ENCODE peak calls at places on chromosomes 3 and 15, in six cellular contexts. One of them, this sample, is unnamed.

GRCh38 chr3:50150863-50151686 is 4.0 kb upstream of the SEMA3F start:
- DNase-seq in activated CD8-positive, alpha-beta memory T cell treated with anti-CD3 and anti-CD28 coated beads for 48 hours: no peak
- DNase-seq in mesenchymal stem cell: no peak
- DNase-seq in breast epithelium: peak
- DNase-seq in tibial artery: no peak
- DNase-seq in cardiac fibroblast: no peak
- DNase-seq in this sample: no peak

GRCh38 chr3:66442254-66443249 is 58.3 kb downstream of the LRIG1 start:
- DNase-seq in activated CD8-positive, alpha-beta memory T cell treated with anti-CD3 and anti-CD28 coated beads for 48 hours: no peak
- DNase-seq in mesenchymal stem cell: peak
- DNase-seq in breast epithelium: no peak
- DNase-seq in tibial artery: peak
- DNase-seq in cardiac fibroblast: peak
- DNase-seq in this sample: no peak

GRCh38 chr3:115819785-115820384 is 196.6 kb downstream of the GAP43 start:
- DNase-seq in activated CD8-positive, alpha-beta memory T cell treated with anti-CD3 and anti-CD28 coated beads for 48 hours: no peak
- DNase-seq in mesenchymal stem cell: peak
- DNase-seq in breast epithelium: peak
- DNase-seq in tibial artery: peak
- DNase-seq in cardiac fibroblast: peak
- DNase-seq in this sample: peak

GRCh38 chr3:101066776-101067175 is 73.6 kb upstream of the ABI3BP start:
- DNase-seq in activated CD8-positive, alpha-beta memory T cell treated with anti-CD3 and anti-CD28 coated beads for 48 hours: no peak
- DNase-seq in mesenchymal stem cell: peak
- DNase-seq in breast epithelium: no peak
- DNase-seq in tibial artery: no peak
- DNase-seq in cardiac fibroblast: peak
- DNase-seq in this sample: no peak

GRCh38 chr15:69909719-69910444 is 187.8 kb downstream of the TLE3 start:
- DNase-seq in activated CD8-positive, alpha-beta memory T cell treated with anti-CD3 and anti-CD28 coated beads for 48 hours: no peak
- DNase-seq in mesenchymal stem cell: no peak
- DNase-seq in breast epithelium: no peak
- DNase-seq in tibial artery: peak
- DNase-seq in cardiac fibroblast: no peak
- DNase-seq in this sample: no peak

GRCh38 chr3:29950232-29950631 is 656.2 kb upstream of the TGFBR2 start:
- DNase-seq in activated CD8-positive, alpha-beta memory T cell treated with anti-CD3 and anti-CD28 coated beads for 48 hours: no peak
- DNase-seq in mesenchymal stem cell: peak
- DNase-seq in breast epithelium: no peak
- DNase-seq in tibial artery: no peak
- DNase-seq in cardiac fibroblast: no peak
- DNase-seq in this sample: no peak

GRCh38 chr3:138327831-138328230 is 1.8 kb downstream of the NME9 start:
- DNase-seq in activated CD8-positive, alpha-beta memory T cell treated with anti-CD3 and anti-CD28 coated beads for 48 hours: no peak
- DNase-seq in mesenchymal stem cell: no peak
- DNase-seq in breast epithelium: no peak
- DNase-seq in tibial artery: no peak
- DNase-seq in cardiac fibroblast: no peak
- DNase-seq in this sample: no peak

GRCh38 chr3:53545365-53546031 is 51.1 kb downstream of the CACNA1D start:
- DNase-seq in activated CD8-positive, alpha-beta memory T cell treated with anti-CD3 and anti-CD28 coated beads for 48 hours: no peak
- DNase-seq in mesenchymal stem cell: no peak
- DNase-seq in breast epithelium: no peak
- DNase-seq in tibial artery: no peak
- DNase-seq in cardiac fibroblast: no peak
- DNase-seq in this sample: no peak

GRCh38 chr3:39025222-39025970 is 26.3 kb downstream of the SCN11A start:
- DNase-seq in activated CD8-positive, alpha-beta memory T cell treated with anti-CD3 and anti-CD28 coated beads for 48 hours: no peak
- DNase-seq in mesenchymal stem cell: no peak
- DNase-seq in breast epithelium: no peak
- DNase-seq in tibial artery: no peak
- DNase-seq in cardiac fibroblast: peak
- DNase-seq in this sample: no peak

GRCh38 chr3:165491487-165491886 is 295.3 kb upstream of the SLITRK3 start:
- DNase-seq in activated CD8-positive, alpha-beta memory T cell treated with anti-CD3 and anti-CD28 coated beads for 48 hours: no peak
- DNase-seq in mesenchymal stem cell: peak
- DNase-seq in breast epithelium: no peak
- DNase-seq in tibial artery: no peak
- DNase-seq in cardiac fibroblast: peak
- DNase-seq in this sample: no peak

This sample was measured in KG1.